ENCODE peak calls at places on chromosomes 1 and 21, in five cellular contexts. W, V, H, X and F are unnamed samples.

GRCh38 chr1:210883821-210884220 is 250.1 kb downstream of the KCNH1 start:
- DNase-seq in H (no peak), W (no peak), V (no peak), X (no peak), F (no peak)

GRCh38 chr1:233327938-233328660 is 575 bp downstream of the MAP3K21 start:
- DNase-seq in H (peak), W (peak), X (peak), V (no peak), F (peak)

GRCh38 chr1:229567109-229567868 is 8.8 kb upstream of the ABCB10 start:
- DNase-seq in H (no peak), W (no peak), X (no peak), V (no peak), F (no peak)

GRCh38 chr21:29299906-29300546 is 1.3 kb downstream of the BACH1 start:
- DNase-seq in X (peak), H (peak), W (peak), V (peak), F (peak)

GRCh38 chr1:62800825-62801306 is 16.9 kb downstream of the ATG4C start:
- DNase-seq in W (no peak), V (peak), X (no peak), H (no peak), F (peak)

GRCh38 chr1:43285269-43285986 is at the start of gene C1orf210:
- DNase-seq in V (no peak), X (peak), W (no peak), H (peak), F (no peak)

GRCh38 chr21:33801424-33802405 is 113.9 kb downstream of the ATP5PO start:
- DNase-seq in W (no peak), X (no peak), V (no peak), H (peak), F (no peak)

GRCh38 chr1:90045853-90046563 is 51.1 kb downstream of the ZNF326 start:
- DNase-seq in W (peak), V (peak), H (peak), X (no peak), F (no peak)

GRCh38 chr1:81071072-81071858 is 729.5 kb upstream of the ADGRL2 start:
- DNase-seq in V (no peak), X (no peak), W (no peak), H (no peak), F (no peak)

GRCh38 chr1:27356628-27357280 is 10.0 kb downstream of the MAP3K6 start:
- DNase-seq in X (peak), V (no peak), W (no peak), H (no peak), F (no peak)

GRCh38 chr1:185856482-185856881 is 122.3 kb downstream of the HMCN1 start:
- DNase-seq in V (no peak), H (no peak), X (no peak), W (no peak), F (no peak)

GRCh38 chr1:55623339-55623738 is 408.2 kb upstream of the USP24 start:
- DNase-seq in W (no peak), X (peak), H (no peak), V (peak), F (no peak)

GRCh38 chr21:43902441-43902840 is 37.4 kb downstream of the AGPAT3 start:
- DNase-seq in H (no peak), V (peak), W (no peak), X (no peak), F (no peak)

GRCh38 chr1:205925730-205926129 is 17.5 kb downstream of the SLC26A9 start:
- DNase-seq in V (peak), X (no peak), W (no peak), H (no peak), F (no peak)

GRCh38 chr1:30966690-30967369 is 58.3 kb upstream of the SDC3 start:
- DNase-seq in X (no peak), W (no peak), H (peak), V (peak), F (no peak)